ENCODE peak calls at places on chromosomes 12 and 14, in six cellular contexts. D, V, O, Q, T and Z are unnamed samples.

GRCh38 chr12:93167841-93168492 is 209.8 kb upstream of the NUDT4 start:
- DNase-seq in V (peak), D (peak), T (no peak), Q (no peak), O (no peak), Z (no peak)

GRCh38 chr14:21749306-21749868 is 75.8 kb upstream of the OR4E1 start:
- DNase-seq in D (no peak), Q (no peak), T (no peak), V (no peak), O (no peak), Z (no peak)

GRCh38 chr14:59154383-59154782 is 34.1 kb upstream of the DAAM1 start:
- DNase-seq in T (no peak), D (no peak), V (no peak), Q (no peak), O (no peak), Z (no peak)

GRCh38 chr14:26993541-26993940 is 395.7 kb upstream of the NOVA1 start:
- DNase-seq in T (no peak), Q (no peak), O (no peak), D (no peak), V (no peak), Z (no peak)

GRCh38 chr12:40697566-40698257 is 5.5 kb downstream of the CNTN1 start:
- DNase-seq in T (no peak), V (no peak), Q (no peak), D (no peak), O (no peak), Z (peak)

GRCh38 chr14:74913986-74914573 is 9.0 kb downstream of the RPS6KL1 start:
- DNase-seq in Q (peak), T (peak), D (peak), O (peak), V (peak), Z (peak)

GRCh38 chr14:36028218-36028617 is 148.3 kb downstream of the PTCSC3 start:
- DNase-seq in V (no peak), Q (no peak), D (no peak), O (no peak), T (no peak), Z (no peak)

GRCh38 chr14:36659822-36660735 is 1.6 kb upstream of the PAX9 start:
- DNase-seq in T (no peak), D (no peak), O (no peak), V (no peak), Q (no peak), Z (no peak)

GRCh38 chr12:127642208-127642607 is 624.8 kb upstream of the TMEM132C start:
- DNase-seq in Q (no peak), D (no peak), O (no peak), V (no peak), T (no peak), Z (no peak)

GRCh38 chr12:101490286-101490920 is 15.3 kb downstream of the SPIC start:
- DNase-seq in T (peak), D (peak), Q (no peak), V (no peak), O (peak), Z (no peak)

GRCh38 chr12:104671407-104672095 is 214.8 kb downstream of the CHST11 start:
- DNase-seq in D (peak), Q (peak), T (peak), V (peak), O (peak), Z (peak)

GRCh38 chr12:2963760-2964292 is 4.6 kb downstream of the TEAD4 start:
- DNase-seq in T (no peak), Q (peak), O (no peak), V (peak), D (no peak), Z (peak)

GRCh38 chr14:54730156-54730961 is 163.4 kb downstream of the SAMD4A start:
- DNase-seq in V (peak), Q (no peak), T (no peak), D (peak), O (no peak), Z (peak)

GRCh38 chr12:17759982-17760381 is 330.0 kb downstream of the RERGL start:
- DNase-seq in V (no peak), Q (no peak), D (no peak), T (no peak), O (no peak), Z (no peak)

GRCh38 chr14:96208739-96209138 is 4.1 kb downstream of the BDKRB2 start:
- DNase-seq in Q (no peak), O (no peak), D (no peak), V (no peak), T (no peak), Z (no peak)

GRCh38 chr12:131983026-131983425 is 33.3 kb downstream of the EP400 start:
- DNase-seq in O (no peak), D (no peak), V (no peak), T (no peak), Q (no peak), Z (no peak)

GRCh38 chr12:118357327-118358007 is 15.2 kb downstream of the TAOK3 start:
- DNase-seq in V (peak), T (no peak), D (peak), O (peak), Q (no peak), Z (peak)

GRCh38 chr14:72291908-72292688 is 359.9 kb downstream of the RGS6 start:
- DNase-seq in T (no peak), D (no peak), Q (no peak), V (peak), O (peak), Z (peak)

GRCh38 chr12:29695026-29695425 is 88.7 kb downstream of the TMTC1 start:
- DNase-seq in D (no peak), T (no peak), V (no peak), Q (no peak), O (no peak), Z (peak)

GRCh38 chr14:90883782-90884181 is 67.6 kb upstream of the TTC7B start:
- DNase-seq in O (no peak), V (no peak), D (no peak), T (no peak), Q (no peak), Z (peak)

GRCh38 chr12:80293759-80294158 is 150.3 kb upstream of the PTPRQ start:
- DNase-seq in D (no peak), O (no peak), Q (no peak), V (no peak), T (no peak), Z (no peak)

GRCh38 chr14:92581206-92581605 is 67.6 kb downstream of the RIN3 start:
- DNase-seq in Q (no peak), D (no peak), O (no peak), T (no peak), V (no peak), Z (no peak)

GRCh38 chr12:85951823-85952222 is 77.7 kb downstream of the NTS start:
- DNase-seq in Q (no peak), T (no peak), O (no peak), V (peak), D (no peak), Z (peak)

GRCh38 chr12:100141666-100141997 is 1.0 kb downstream of the BLTP3B start:
- DNase-seq in T (no peak), O (no peak), D (no peak), Q (no peak), V (peak), Z (peak)

GRCh38 chr14:88660056-88660455 is 97.2 kb downstream of the ZC3H14 start:
- DNase-seq in O (no peak), D (no peak), V (no peak), Q (no peak), T (no peak), Z (peak)

GRCh38 chr12:87467893-87468292 is 561.3 kb downstream of the C12orf50 start:
- DNase-seq in D (no peak), V (no peak), T (no peak), O (no peak), Q (no peak), Z (no peak)

GRCh38 chr12:108112815-108113556 is 16.1 kb upstream of the WSCD2 start:
- DNase-seq in D (no peak), T (no peak), O (no peak), Q (no peak), V (no peak), Z (no peak)

GRCh38 chr14:72889366-72889765 is 4.5 kb downstream of the DPF3 start:
- DNase-seq in D (no peak), O (no peak), Q (no peak), V (no peak), T (no peak), Z (no peak)

GRCh38 chr12:56159482-56160105 is 1.4 kb downstream of the MYL6 start:
- DNase-seq in D (no peak), O (no peak), T (no peak), Q (no peak), V (no peak), Z (no peak)

GRCh38 chr12:56158926-56159461 is 835 bp downstream of the MYL6 start:
- DNase-seq in D (peak), Q (peak), O (peak), V (peak), T (peak), Z (peak)

GRCh38 chr12:56161677-56162351 is 3.7 kb downstream of the MYL6 start:
- DNase-seq in V (no peak), T (no peak), Q (no peak), O (no peak), D (no peak), Z (no peak)

GRCh38 chr12:56160894-56161667 is 2.9 kb downstream of the MYL6 start:
- DNase-seq in V (no peak), O (no peak), D (no peak), T (no peak), Q (no peak), Z (no peak)

GRCh38 chr12:56160160-56160763 is 2.1 kb downstream of the MYL6 start:
- DNase-seq in T (no peak), O (no peak), V (no peak), Q (no peak), D (peak), Z (peak)
- TF ChIP-seq CTCF in T (no peak), O (no peak), V (no peak), Q (no peak), D (no peak), Z (no peak)

DNA sequence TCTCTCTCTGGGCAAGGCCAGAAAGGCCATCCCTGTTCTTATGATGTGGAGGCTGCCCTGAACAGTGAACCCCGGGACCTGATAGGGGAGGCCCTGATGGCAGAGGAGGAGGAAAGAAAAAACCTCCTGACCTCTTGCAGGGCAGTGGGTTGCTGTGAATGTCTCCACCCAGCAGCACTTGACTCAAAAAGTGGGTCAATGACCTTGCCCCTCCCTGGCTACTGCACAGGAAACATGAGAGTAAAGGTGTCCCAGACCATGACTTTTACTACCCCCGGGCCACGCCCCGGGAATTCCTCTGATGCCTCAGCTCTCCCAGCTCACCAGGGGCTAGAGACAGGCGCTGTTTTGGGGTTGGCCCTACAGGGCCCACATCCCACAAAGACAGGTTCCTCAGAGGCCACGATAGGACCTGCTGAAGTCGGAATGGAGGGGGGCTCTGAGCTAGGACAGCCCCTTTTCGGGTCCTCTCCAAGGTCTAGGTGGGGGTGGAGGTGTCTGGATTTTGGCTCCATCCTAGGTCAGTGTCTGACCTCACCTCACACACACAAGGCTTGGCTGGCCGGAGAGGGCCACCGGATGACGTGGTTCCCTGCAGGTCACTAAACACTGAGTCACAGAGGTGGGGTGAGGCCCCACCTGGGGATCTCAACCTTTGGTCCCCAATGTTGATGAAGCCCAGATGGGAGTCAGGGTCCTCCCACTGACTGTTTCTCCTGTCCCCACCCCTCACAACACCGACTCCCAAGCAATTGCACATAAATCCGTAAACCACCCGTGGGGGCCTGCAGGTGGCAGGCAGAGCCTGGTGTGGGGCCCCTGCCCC is 1.6 kb downstream of the RHOF start:
- DNase-seq in Q (no peak), O (no peak), D (peak), V (no peak), T (peak), Z (no peak)
- H3K4me3 ChIP-seq in Q (peak), O (peak), D (peak), V (no peak), T (peak), Z (no peak)

GRCh38 chr12:50283230-50283923 is at the start of gene LIMA1:
- DNase-seq in O (peak), Q (peak), D (peak), V (peak), T (peak), Z (peak)
- TF ChIP-seq CTCF in O (no peak), Q (peak), D (no peak), V (no peak), T (peak), Z (peak)

GRCh38 chr14:78403278-78403815 is 233.2 kb downstream of the NRXN3 start:
- DNase-seq in Q (no peak), V (peak), T (no peak), O (no peak), D (no peak), Z (no peak)
- H3K4me3 ChIP-seq in Q (no peak), V (no peak), T (no peak), O (no peak), D (no peak), Z (no peak)